ENCODE peak calls at places on chromosomes 13 and 19, in ten cellular contexts. M is neural progenitor cell, A is cardiac fibroblast, X is ascending aorta, V is epithelial cell of esophagus, G is H1, T is tibial nerve, Q is PC-9, K is astrocyte of the spinal cord, S is body of pancreas. Y is an unnamed sample.

GRCh38 chr13:42548731-42549554 is 25.0 kb upstream of the TNFSF11 start:
- DNase-seq in M (no peak), A (peak; percentile 47), X (peak; percentile 17), V (no peak), G (no peak), T (no peak), Q (no peak), K (peak; percentile 89), S (no peak), Y (no peak)

GRCh38 chr19:58134244-58134643 is 16.3 kb downstream of the ZNF329 start:
- DNase-seq in M (no peak), A (no peak), X (no peak), V (no peak), G (no peak), T (no peak), Q (no peak), K (no peak), S (no peak), Y (no peak)

GRCh38 chr13:112574476-112575294 is 13.3 kb downstream of the TUBGCP3 start:
- DNase-seq in M (no peak), A (no peak), X (no peak), V (no peak), G (no peak), T (no peak), Q (no peak), K (no peak), S (no peak), Y (no peak)

GRCh38 chr19:47095707-47096704 is 17.6 kb downstream of the ZC3H4 start:
- DNase-seq in M (no peak), A (no peak), X (no peak), V (peak; percentile 97), G (no peak), T (no peak), Q (peak; percentile 98), K (peak; percentile 39), S (peak; percentile 96), Y (peak; percentile 66)

GRCh38 chr19:16920816-16921529 is 32.2 kb downstream of the F2RL3 start:
- DNase-seq in M (no peak), A (peak; percentile 82), X (no peak), V (peak; percentile 98), G (no peak), T (no peak), Q (peak; percentile 80), K (peak; percentile 85), S (no peak), Y (no peak)

GRCh38 chr13:80116107-80116506 is 224.8 kb downstream of the SPRY2 start:
- DNase-seq in M (no peak), A (peak; percentile 62), X (no peak), V (peak; percentile 52), G (no peak), T (no peak), Q (no peak), K (peak; percentile 82), S (no peak), Y (no peak)

GRCh38 chr13:108917581-108917980 is 288.2 kb downstream of the MYO16 start:
- DNase-seq in M (no peak), A (peak; percentile 66), X (no peak), V (no peak), G (no peak), T (no peak), Q (no peak), K (peak; percentile 59), S (no peak), Y (no peak)

GRCh38 chr19:19342086-19343015 is 21.7 kb downstream of the MAU2 start:
- DNase-seq in M (peak; percentile 83), A (peak; percentile 70), X (no peak), V (peak; percentile 67), G (peak; percentile 95), T (no peak), Q (peak; percentile 64), K (peak; percentile 50), S (peak; percentile 71), Y (no peak)

GRCh38 chr19:45764947-45765346 is 4.1 kb downstream of the SIX5 start:
- DNase-seq in M (no peak), A (no peak), X (no peak), V (no peak), G (peak; percentile 65), T (no peak), Q (no peak), K (no peak), S (no peak), Y (no peak)

GRCh38 chr13:44171151-44171550 is 202.5 kb upstream of the SERP2 start:
- DNase-seq in M (no peak), A (no peak), X (no peak), V (peak; percentile 15), G (no peak), T (no peak), Q (no peak), K (no peak), S (no peak), Y (no peak)

GRCh38 chr13:99470027-99470426 is 31.2 kb upstream of the TM9SF2 start:
- DNase-seq in M (no peak), A (no peak), X (no peak), V (no peak), G (no peak), T (no peak), Q (no peak), K (no peak), S (no peak), Y (no peak)

GRCh38 chr19:12774588-12775555 is at the start of gene HOOK2:
- DNase-seq in M (peak; percentile 37), A (no peak), X (no peak), V (peak; percentile 96), G (peak; percentile 93), T (peak; percentile 19), Q (peak; percentile 99), K (no peak), S (peak; percentile 98), Y (no peak)

GRCh38 chr19:54415208-54415900 is at the start of gene TTYH1:
- DNase-seq in M (peak; percentile 78), A (no peak), X (no peak), V (no peak), G (peak; percentile 91), T (no peak), Q (no peak), K (no peak), S (no peak), Y (no peak)

GRCh38 chr13:58239774-58240268 is 608.3 kb downstream of the PCDH17 start:
- DNase-seq in M (no peak), A (no peak), X (no peak), V (no peak), G (no peak), T (no peak), Q (no peak), K (no peak), S (no peak), Y (no peak)

GRCh38 chr13:51221674-51222509 is at the start of gene FAM124A:
- DNase-seq in M (peak; percentile 91), A (peak; percentile 48), X (no peak), V (peak; percentile 41), G (peak; percentile 80), T (peak; percentile 9), Q (peak; percentile 12), K (no peak), S (peak; percentile 48), Y (no peak)

GRCh38 chr13:45398862-45399261 is 19.3 kb downstream of the SLC25A30 start:
- DNase-seq in M (no peak), A (no peak), X (no peak), V (no peak), G (no peak), T (no peak), Q (no peak), K (no peak), S (no peak), Y (no peak)

GRCh38 chr13:29540799-29541198 is 54.7 kb downstream of the SLC7A1 start:
- DNase-seq in M (no peak), A (no peak), X (no peak), V (no peak), G (no peak), T (no peak), Q (no peak), K (no peak), S (no peak), Y (no peak)

GRCh38 chr19:5536337-5536894 is 31.3 kb downstream of the TINCR start:
- DNase-seq in M (peak; percentile 97), A (peak; percentile 60), X (no peak), V (peak; percentile 56), G (peak; percentile 91), T (no peak), Q (peak; percentile 63), K (peak; percentile 61), S (peak; percentile 70), Y (peak; percentile 63)

DNA sequence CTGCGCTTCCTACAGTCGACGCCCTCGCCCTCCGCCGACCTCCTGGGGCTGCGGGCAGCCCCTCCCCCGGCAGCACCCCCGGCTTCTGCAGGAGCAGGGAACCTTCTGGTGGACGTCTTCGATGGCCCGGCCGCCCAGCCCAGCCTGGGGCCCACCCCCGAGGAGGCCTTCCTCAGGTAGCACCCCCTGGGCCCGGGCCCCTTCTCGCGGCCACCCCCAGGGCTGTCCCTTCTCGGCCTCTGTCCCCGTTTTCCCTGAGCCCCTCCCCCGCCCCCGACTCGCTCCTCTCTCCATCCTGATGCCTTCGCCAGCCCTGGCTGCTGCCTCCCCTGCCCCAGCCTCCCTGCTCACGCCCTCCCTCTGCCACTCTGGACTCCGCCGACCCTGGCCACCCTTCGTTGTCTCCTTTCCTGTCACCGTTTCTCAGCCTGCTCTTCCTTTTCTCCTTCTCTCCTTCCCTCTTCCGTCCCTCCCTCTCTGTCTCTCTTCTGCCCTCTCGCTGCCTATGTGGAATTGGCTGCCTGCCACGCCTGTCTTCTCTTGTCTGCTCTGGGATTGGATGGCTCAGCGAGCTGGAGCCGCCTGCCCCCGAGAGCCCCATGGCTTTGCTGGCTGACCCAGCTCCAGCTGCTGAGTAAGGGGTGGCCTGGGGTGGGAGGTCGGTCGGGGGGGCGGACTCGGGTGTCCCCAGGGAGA is 11.0 kb downstream of the FUZ start:
- DNase-seq in M (peak; percentile 84), A (peak; percentile 93), X (peak; percentile 32), V (peak; percentile 66), G (peak; percentile 84), T (peak; percentile 99), Q (no peak), K (peak; percentile 86), S (peak; percentile 71), Y (peak; percentile 95)
- TF ChIP-seq CTCF in M (peak; percentile 11), A (peak; percentile 40), X (peak; percentile 43), V (peak; percentile 37), G (peak; percentile 4), T (peak; percentile 59), Q (no peak), K (peak; percentile 32), S (peak; percentile 18), Y (peak; percentile 61)

GRCh38 chr19:14406645-14407331 is 12.4 kb downstream of the DDX39A start:
- DNase-seq in M (no peak), A (no peak), X (no peak), V (no peak), G (no peak), T (no peak), Q (no peak), K (no peak), S (no peak), Y (no peak)
- H3K4me3 ChIP-seq in M (no peak overlapping the region), A (no peak overlapping the region), X (no peak overlapping the region), V (no peak overlapping the region), G (no peak overlapping the region), T (peak overlapping the region; percentile 33), Q (no peak overlapping the region), K (no peak overlapping the region), S (no peak overlapping the region), Y (no peak overlapping the region)

GRCh38 chr13:37074703-37075102 is 15.2 kb upstream of the SUPT20H start:
- DNase-seq in M (peak; percentile 24), A (peak; percentile 67), X (no peak), V (peak; percentile 41), G (no peak), T (no peak), Q (no peak), K (peak; percentile 55), S (no peak), Y (no peak)
- TF ChIP-seq CTCF in M (peak; percentile 57), A (peak; percentile 21), X (peak; percentile 47), V (no peak), G (peak; percentile 14), T (peak; percentile 28), Q (peak; percentile 70), K (peak; percentile 22), S (peak; percentile 50), Y (peak; percentile 31)

GRCh38 chr13:27794921-27795717 is 2.8 kb downstream of the GSX1 start:
- DNase-seq in M (peak; percentile 57), A (no peak), X (no peak), V (no peak), G (peak; percentile 68), T (no peak), Q (no peak), K (no peak), S (no peak), Y (no peak)
- H3K4me3 ChIP-seq in M (no peak overlapping the region), A (no peak overlapping the region), X (no peak overlapping the region), V (no peak overlapping the region), G (peak overlapping the region; percentile 44), T (no peak overlapping the region), Q (no peak overlapping the region), K (no peak overlapping the region), S (no peak overlapping the region), Y (no peak overlapping the region)